ENCODE peak calls at places on chromosomes 6 and 20, in five cellular contexts. T, A, G, H and V are unnamed samples. For H3K4me1, the result is how much of the 10 kb centered on the place peaks cover.

GRCh38 chr6:26196846-26197683 is 109.8 kb downstream of the HFE start:
- DNase-seq in G (peak), H (peak), T (no peak), A (peak), V (peak)

GRCh38 chr6:47306887-47307286 is 2.8 kb downstream of the TNFRSF21 start:
- DNase-seq in H (no peak), G (no peak), T (no peak), A (peak), V (no peak)

GRCh38 chr6:154993026-154993425 is 2.1 kb upstream of the TIAM2 start:
- DNase-seq in G (no peak), A (no peak), H (no peak), T (no peak), V (no peak)

GRCh38 chr6:107736713-107737396 is 87.3 kb downstream of the SCML4 start:
- DNase-seq in G (no peak), A (no peak), H (no peak), T (peak), V (no peak)

GRCh38 chr6:147390909-147391536 is 117.5 kb upstream of the SAMD5 start:
- DNase-seq in T (no peak), H (no peak), G (no peak), A (peak), V (no peak)

GRCh38 chr6:26224940-26225847 is 138.0 kb downstream of the HFE start:
- DNase-seq in H (no peak), G (no peak), T (no peak), A (peak), V (no peak)

GRCh38 chr20:50085481-50086365 is 27.2 kb downstream of the UBE2V1 start:
- DNase-seq in A (peak), H (peak), T (no peak), G (peak), V (peak)

GRCh38 chr6:147285087-147285855 is 81.1 kb downstream of the STXBP5 start:
- DNase-seq in T (no peak), A (peak), H (no peak), G (no peak), V (no peak)

GRCh38 chr6:159898519-159898918 is 7.7 kb downstream of the MAS1 start:
- DNase-seq in H (no peak), G (no peak), A (no peak), T (no peak), V (no peak)

GRCh38 chr6:120147218-120147871 is 797.8 kb upstream of the MAN1A1 start:
- DNase-seq in H (peak), T (no peak), G (no peak), A (no peak), V (no peak)

GRCh38 chr6:3035397-3035796 is 32.9 kb upstream of the RIPK1 start:
- DNase-seq in H (no peak), A (no peak), G (no peak), T (no peak), V (no peak)

GRCh38 chr20:53580376-53581111 is 13.1 kb downstream of the ZNF217 start:
- DNase-seq in G (no peak), H (no peak), T (no peak), A (no peak), V (no peak)

GRCh38 chr6:163356324-163356723 is 58.2 kb upstream of the QKI start:
- DNase-seq in H (peak), G (no peak), T (no peak), A (peak), V (peak)

GRCh38 chr20:56848561-56848960 is 219.5 kb downstream of the TFAP2C start:
- DNase-seq in G (no peak), H (no peak), A (no peak), T (no peak), V (no peak)

GRCh38 chr6:169812257-169812644 is 60.8 kb downstream of the ERMARD start:
- DNase-seq in A (no peak), H (no peak), T (no peak), G (no peak), V (no peak)

GRCh38 chr20:63690001-63690897 is 6.2 kb upstream of the TNFRSF6B start:
- DNase-seq in G (no peak), H (no peak), A (no peak), T (no peak), V (no peak)

GRCh38 chr6:3233321-3233720 is 5.9 kb upstream of the TUBB2B start:
- DNase-seq in A (no peak), G (no peak), H (no peak), T (no peak), V (no peak)

GRCh38 chr20:35167787-35168186 is 4.1 kb upstream of the PROCR start:
- DNase-seq in G (no peak), H (no peak), T (no peak), A (no peak), V (no peak)

GRCh38 chr6:27468334-27468733 is 4.6 kb downstream of the ZNF184 start:
- DNase-seq in A (no peak), H (no peak), G (no peak), T (no peak), V (no peak)

GRCh38 chr6:10763006-10763405 is 15.4 kb downstream of the TMEM14B start:
- DNase-seq in G (no peak), A (peak), H (no peak), T (no peak), V (no peak)

GRCh38 chr6:121216928-121217327 is 117.4 kb downstream of the TBC1D32 start:
- DNase-seq in G (no peak), A (peak), T (no peak), H (no peak), V (no peak)

GRCh38 chr20:10061641-10062040 is 26.9 kb downstream of the ANKEF1 start:
- DNase-seq in T (no peak), A (no peak), G (no peak), H (no peak), V (no peak)

GRCh38 chr6:123519191-123519510 is 117.6 kb downstream of the TRDN start:
- DNase-seq in G (peak), H (peak), A (no peak), T (no peak), V (no peak)

GRCh38 chr6:105981002-105981887 is 104.9 kb upstream of the PRDM1 start:
- DNase-seq in G (no peak), A (no peak), T (no peak), H (no peak), V (peak)

GRCh38 chr6:26240981-26241770 is 123.8 kb upstream of the BTN3A2 start:
- DNase-seq in H (no peak), T (no peak), G (no peak), A (peak), V (no peak)

GRCh38 chr20:55095745-55096450 is 620.5 kb downstream of the DOK5 start:
- DNase-seq in A (no peak), H (no peak), G (no peak), T (no peak), V (no peak)

GRCh38 chr20:63802469-63803240 is 28.4 kb downstream of the ZBTB46 start:
- DNase-seq in H (no peak), G (no peak), T (no peak), A (no peak), V (no peak)

GRCh38 chr20:46214831-46215488 is 93.3 kb downstream of the CDH22 start:
- DNase-seq in G (no peak), T (no peak), A (no peak), H (no peak), V (no peak)

GRCh38 chr6:41504526-41505021 is 41.6 kb upstream of the FOXP4 start:
- DNase-seq in T (no peak), H (no peak), A (peak), G (no peak), V (no peak)
- H3K4me3 ChIP-seq in T (peak), H (peak), A (peak), G (peak), V (no peak)

GRCh38 chr20:38997622-38998021 is 35.5 kb downstream of the DHX35 start:
- DNase-seq in T (no peak), G (no peak), A (no peak), H (no peak), V (no peak)
- TF ChIP-seq CTCF in T (no peak), G (no peak), A (no peak), H (no peak), V (no peak)

GRCh38 chr20:11222243-11222642 is 548.4 kb upstream of the JAG1 start:
- DNase-seq in H (no peak), G (no peak), A (no peak), T (no peak), V (no peak)
- H3K4me1 ChIP-seq in H (under half), G (under half), A (under half), T (under half), V (under half)

GRCh38 chr6:166308769-166309589 is 787 bp upstream of the PRR18 start:
- DNase-seq in T (no peak), H (no peak), A (no peak), G (no peak), V (peak)
- H3K4me3 ChIP-seq in T (peak), H (peak), A (peak), G (no peak), V (peak)

GRCh38 chr6:137661601-137662000 is 167.4 kb upstream of the OLIG3 start:
- DNase-seq in T (no peak), H (no peak), G (no peak), A (peak), V (no peak)
- TF ChIP-seq CTCF in T (no peak), H (peak), G (no peak), A (peak), V (peak)

GRCh38 chr6:1609662-1610496 is at the start of gene FOXC1:
- DNase-seq in G (peak), T (no peak), A (peak), H (peak), V (peak)
- H3K4me1 ChIP-seq in G (under half), T (half or more), A (under half), H (under half), V (under half)

DNA sequence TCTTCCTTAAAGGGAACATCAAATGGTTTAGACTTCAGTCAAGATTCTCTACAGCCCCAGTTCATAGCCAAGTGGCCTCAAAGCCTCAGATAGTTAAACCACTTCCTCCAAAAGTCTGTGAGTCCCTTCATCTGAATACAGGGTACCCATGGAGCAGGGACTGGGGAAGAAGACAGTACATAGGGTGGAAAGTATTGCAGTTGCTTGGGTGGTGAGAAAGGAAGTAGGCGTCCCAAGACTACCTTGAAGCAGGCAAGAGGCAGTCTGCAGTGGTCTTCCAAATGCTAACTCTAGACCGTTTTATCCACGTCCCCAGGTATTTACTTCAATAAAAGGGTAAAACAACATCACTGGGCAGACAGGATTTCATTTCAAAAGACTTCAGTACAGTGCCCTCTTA is 2.0 kb downstream of the FYN start:
- DNase-seq in G (no peak), H (no peak), T (no peak), A (no peak), V (no peak)
- H3K4me3 ChIP-seq in G (peak), H (peak), T (peak), A (peak), V (peak)